ENCODE peak calls at places on chromosomes 13 and 19, in four cellular contexts. R is HCT116, B is K562, D is GM12878. O is an unnamed sample.
A peak's percentile ranks its signal among the peaks of the same experiment; 100 is the strongest.

GRCh38 chr19:48969276-48970138 is 4.4 kb downstream of the FTL start:
- DNase-seq in R (no peak), B (peak; percentile 85), D (no peak), O (no peak)

GRCh38 chr13:111511219-111511732 is 190.8 kb downstream of the TEX29 start:
- DNase-seq in B (no peak), D (no peak), R (no peak), O (no peak)

GRCh38 chr19:18393836-18394235 is 3.6 kb downstream of the LRRC25 start:
- DNase-seq in D (no peak), R (no peak), B (no peak), O (no peak)

GRCh38 chr19:15453906-15454305 is 4.2 kb upstream of the WIZ start:
- DNase-seq in D (no peak), B (no peak), R (no peak), O (no peak)

GRCh38 chr13:98184796-98185195 is 7.7 kb upstream of the RNF113B start:
- DNase-seq in R (no peak), B (no peak), D (no peak), O (no peak)

GRCh38 chr19:45505151-45505995 is 1.9 kb upstream of the VASP start:
- DNase-seq in D (no peak), B (peak; percentile 36), R (no peak), O (no peak)

GRCh38 chr19:21482863-21483276 is 22.5 kb upstream of the ZNF429 start:
- DNase-seq in D (no peak), R (peak; percentile 7), B (peak; percentile 61), O (peak; percentile 82)

GRCh38 chr13:62747629-62748028 is 1332.0 kb upstream of the PCDH20 start:
- DNase-seq in B (no peak), D (no peak), R (no peak), O (no peak)

GRCh38 chr13:97391201-97391600 is 42.8 kb upstream of the RAP2A start:
- DNase-seq in D (no peak), B (no peak), R (no peak), O (no peak)

GRCh38 chr19:1590641-1591397 is 1.8 kb downstream of the MBD3 start:
- DNase-seq in R (no peak), D (no peak), B (peak; percentile 69), O (no peak)

GRCh38 chr19:34131100-34131499 is 41.2 kb upstream of the LSM14A start:
- DNase-seq in R (no peak), D (no peak), B (no peak), O (no peak)

GRCh38 chr19:43562698-43563241 is 12.6 kb downstream of the XRCC1 start:
- DNase-seq in R (no peak), B (no peak), D (peak; percentile 91), O (no peak)

GRCh38 chr19:2291185-2291751 is 9.3 kb upstream of the PEAK3 start:
- DNase-seq in R (no peak), D (no peak), B (no peak), O (no peak)

GRCh38 chr19:56092685-56093631 is 28.1 kb downstream of the ZNF787 start:
- DNase-seq in R (no peak), B (no peak), D (no peak), O (no peak)

GRCh38 chr19:4373601-4374441 is 26.5 kb downstream of the SH3GL1 start:
- DNase-seq in D (no peak), R (no peak), B (no peak), O (no peak)

GRCh38 chr13:106562301-106562700 is 5.6 kb downstream of the ARGLU1 start:
- DNase-seq in R (no peak), B (no peak), D (no peak), O (no peak)

GRCh38 chr13:73578251-73578875 is 519.6 kb downstream of the KLF5 start:
- DNase-seq in D (no peak), B (no peak), R (no peak), O (no peak)

GRCh38 chr13:77833331-77833863 is 85.2 kb downstream of the EDNRB start:
- DNase-seq in B (no peak), R (no peak), D (no peak), O (no peak)

GRCh38 chr19:1132625-1133383 is 29.0 kb downstream of the GPX4 start:
- DNase-seq in D (no peak), B (no peak), R (no peak), O (no peak)

GRCh38 chr13:51697181-51697580 is 106.8 kb downstream of the DHRS12 start:
- DNase-seq in D (no peak), R (no peak), B (no peak), O (no peak)

GRCh38 chr13:47420568-47420967 is 523.7 kb upstream of the HTR2A start:
- DNase-seq in D (no peak), B (no peak), R (no peak), O (no peak)

GRCh38 chr19:49514151-49514550 is 1.7 kb downstream of the FCGRT start:
- DNase-seq in B (no peak), R (no peak), D (no peak), O (no peak)

GRCh38 chr19:53909471-53910169 is 542 bp downstream of the CACNG7 start:
- DNase-seq in R (no peak), D (no peak), B (no peak), O (no peak)

GRCh38 chr13:46575843-46576242 is 22.9 kb downstream of the LRCH1 start:
- DNase-seq in D (no peak), R (no peak), B (no peak), O (no peak)

GRCh38 chr19:13234518-13234917 is 84.3 kb downstream of the IER2 start:
- DNase-seq in B (peak; percentile 88), D (no peak), R (peak; percentile 33), O (peak; percentile 85)

GRCh38 chr19:55152017-55152416 is 3.0 kb upstream of the TNNT1 start:
- DNase-seq in D (no peak), B (peak; percentile 77), R (peak; percentile 65), O (no peak)

GRCh38 chr19:46373573-46374359 is 26.9 kb downstream of the PPP5C start:
- DNase-seq in R (no peak), D (no peak), B (no peak), O (peak; percentile 62)

GRCh38 chr19:3062165-3063105 is at the start of gene TLE5:
- DNase-seq in R (no peak), D (no peak), B (peak; percentile 74), O (peak; percentile 56)

GRCh38 chr13:25218011-25218410 is 45.9 kb upstream of the AMER2 start:
- DNase-seq in D (no peak), B (no peak), R (no peak), O (peak; percentile 20)

GRCh38 chr19:46624958-46625661 is at the start of gene PTGIR:
- DNase-seq in D (no peak), R (no peak), B (peak; percentile 58), O (no peak)

GRCh38 chr13:49086711-49087110 is 111.0 kb downstream of the FNDC3A start:
- DNase-seq in R (peak; percentile 6), B (no peak), D (no peak), O (no peak)

GRCh38 chr19:30391554-30392551 is 19.7 kb downstream of the ZNF536 start:
- DNase-seq in R (no peak), B (no peak), D (no peak), O (peak; percentile 51)

GRCh38 chr19:16661480-16662034 is 618 bp downstream of the TMEM38A start:
- DNase-seq in R (no peak), D (no peak), B (peak; percentile 29), O (peak; percentile 60)

GRCh38 chr19:45646345-45646698 is 7.1 kb upstream of the EML2 start:
- DNase-seq in D (no peak), B (no peak), R (no peak), O (no peak)

GRCh38 chr13:45219123-45219891 is 18.5 kb upstream of the KCTD4 start:
- DNase-seq in B (no peak), R (no peak), D (no peak), O (no peak)
- TF ChIP-seq EGR1 in B (no peak), R (no peak), D (no peak), O (no peak)

DNA sequence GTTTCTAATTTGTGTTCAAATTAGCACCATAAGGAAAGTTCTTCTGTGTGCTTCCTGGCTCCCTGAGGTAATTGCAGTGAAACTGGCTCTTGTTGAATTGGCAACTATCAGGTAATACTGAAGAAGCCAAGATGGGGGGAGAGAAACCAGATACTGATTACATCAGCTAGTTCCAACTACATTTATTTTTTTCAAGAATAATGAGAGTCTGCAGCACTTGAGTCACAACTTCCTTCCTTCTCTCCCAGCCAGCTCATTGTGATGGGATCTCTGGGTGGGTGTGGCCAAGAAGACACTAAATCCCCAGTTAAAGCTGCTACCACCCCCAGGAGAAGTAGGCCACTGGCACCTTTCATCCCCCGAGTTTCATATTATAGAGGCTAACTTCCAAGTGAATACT is 100.7 kb upstream of the RXFP2 start:
- DNase-seq in R (no peak), D (no peak), B (no peak), O (no peak)
- TF ChIP-seq EGR1 in R (no peak), D (no peak), B (no peak), O (no peak)

GRCh38 chr19:7560271-7560670 is 24.8 kb downstream of the PNPLA6 start:
- DNase-seq in D (no peak), B (no peak), R (no peak), O (no peak)

GRCh38 chr19:7562646-7563393 is 27.3 kb downstream of the PNPLA6 start:
- DNase-seq in D (no peak), B (peak; percentile 56), R (no peak), O (peak; percentile 75)

GRCh38 chr19:7561229-7561806 is 25.8 kb downstream of the PNPLA6 start:
- DNase-seq in R (no peak), D (no peak), B (no peak), O (no peak)

GRCh38 chr19:7564866-7565265 is 29.3 kb downstream of the PNPLA6 start:
- DNase-seq in R (no peak), B (no peak), D (no peak), O (no peak)

GRCh38 chr19:7565332-7565731 is 29.8 kb downstream of the PNPLA6 start:
- DNase-seq in R (no peak), D (no peak), B (no peak), O (no peak)
- TF ChIP-seq EGR1 in R (no peak), D (no peak), B (no peak), O (no peak)

GRCh38 chr13:85806553-85807175 is 7.4 kb upstream of the SLITRK6 start:
- DNase-seq in D (no peak), R (peak; percentile 28), B (peak; percentile 16), O (no peak)
- TF ChIP-seq EGR1 in D (no peak), R (no peak), B (no peak), O (no peak)

O was measured in H1.